ENCODE peak calls at places on chromosome 19, in four cellular contexts. One of them, this sample, is unnamed.

GRCh38 chr19:43525836-43526771 is 897 bp downstream of the ETHE1 start:
- DNase-seq in fibroblast of pulmonary artery: no peak
- DNase-seq in pancreas: no peak
- DNase-seq in type B pancreatic cell: no peak
- DNase-seq in this sample: peak

GRCh38 chr19:46635920-46636761 is at the start of gene GNG8:
- DNase-seq in fibroblast of pulmonary artery: no peak
- DNase-seq in pancreas: no peak
- DNase-seq in type B pancreatic cell: no peak
- DNase-seq in this sample: no peak

GRCh38 chr19:45809643-45810159 is 5.4 kb downstream of the RSPH6A start:
- DNase-seq in fibroblast of pulmonary artery: peak
- DNase-seq in pancreas: no peak
- DNase-seq in type B pancreatic cell: no peak
- DNase-seq in this sample: no peak

GRCh38 chr19:13012690-13013608 is 17.7 kb downstream of the NFIX start:
- DNase-seq in fibroblast of pulmonary artery: peak
- DNase-seq in pancreas: no peak
- DNase-seq in type B pancreatic cell: no peak
- DNase-seq in this sample: no peak

GRCh38 chr19:32317045-32317444 is 28.4 kb upstream of the ZNF507 start:
- DNase-seq in fibroblast of pulmonary artery: no peak
- DNase-seq in pancreas: no peak
- DNase-seq in type B pancreatic cell: no peak
- DNase-seq in this sample: no peak

GRCh38 chr19:16447015-16447384 is 24.8 kb downstream of the EPS15L1 start:
- DNase-seq in fibroblast of pulmonary artery: peak
- DNase-seq in pancreas: no peak
- DNase-seq in type B pancreatic cell: no peak
- DNase-seq in this sample: peak

GRCh38 chr19:28670894-28671293 is 542.1 kb downstream of the UQCRFS1 start:
- DNase-seq in fibroblast of pulmonary artery: no peak
- DNase-seq in pancreas: no peak
- DNase-seq in type B pancreatic cell: no peak
- DNase-seq in this sample: no peak

GRCh38 chr19:46791944-46792343 is 3.5 kb upstream of the SLC1A5 start:
- DNase-seq in fibroblast of pulmonary artery: no peak
- DNase-seq in pancreas: no peak
- DNase-seq in type B pancreatic cell: no peak
- DNase-seq in this sample: no peak

GRCh38 chr19:35816262-35816661 is 3.6 kb upstream of the PRODH2 start:
- DNase-seq in fibroblast of pulmonary artery: no peak
- DNase-seq in pancreas: no peak
- DNase-seq in type B pancreatic cell: no peak
- DNase-seq in this sample: no peak

GRCh38 chr19:56069642-56070041 is 51.5 kb downstream of the ZNF787 start:
- DNase-seq in fibroblast of pulmonary artery: no peak
- DNase-seq in pancreas: no peak
- DNase-seq in type B pancreatic cell: no peak
- DNase-seq in this sample: no peak

GRCh38 chr19:49400034-49400433 is 12.0 kb downstream of the KASH5 start:
- DNase-seq in fibroblast of pulmonary artery: no peak
- DNase-seq in pancreas: no peak
- DNase-seq in type B pancreatic cell: no peak
- DNase-seq in this sample: no peak

GRCh38 chr19:4057913-4058695 is 8.6 kb downstream of the ZBTB7A start:
- DNase-seq in fibroblast of pulmonary artery: peak
- DNase-seq in pancreas: peak
- DNase-seq in type B pancreatic cell: no peak
- DNase-seq in this sample: peak

GRCh38 chr19:19267305-19267704 is 5.8 kb downstream of the TM6SF2 start:
- DNase-seq in fibroblast of pulmonary artery: no peak
- DNase-seq in pancreas: no peak
- DNase-seq in type B pancreatic cell: no peak
- DNase-seq in this sample: no peak

GRCh38 chr19:43430142-43430710 is 15.5 kb downstream of the TEX101 start:
- DNase-seq in fibroblast of pulmonary artery: no peak
- DNase-seq in pancreas: no peak
- DNase-seq in type B pancreatic cell: no peak
- DNase-seq in this sample: no peak

GRCh38 chr19:8004723-8005513 is 523 bp downstream of the ELAVL1 start:
- DNase-seq in fibroblast of pulmonary artery: peak
- DNase-seq in pancreas: no peak
- DNase-seq in type B pancreatic cell: no peak
- DNase-seq in this sample: no peak

GRCh38 chr19:2312819-2313501 is 5.0 kb upstream of the LINGO3 start:
- DNase-seq in fibroblast of pulmonary artery: no peak
- DNase-seq in pancreas: no peak
- DNase-seq in type B pancreatic cell: peak
- DNase-seq in this sample: no peak

GRCh38 chr19:30719189-30719990 is 347.2 kb downstream of the ZNF536 start:
- DNase-seq in fibroblast of pulmonary artery: peak
- DNase-seq in pancreas: peak
- DNase-seq in type B pancreatic cell: no peak
- DNase-seq in this sample: no peak

GRCh38 chr19:14516746-14517438 is 1.3 kb downstream of the DNAJB1 start:
- DNase-seq in fibroblast of pulmonary artery: no peak
- DNase-seq in pancreas: no peak
- DNase-seq in type B pancreatic cell: no peak
- DNase-seq in this sample: no peak

GRCh38 chr19:8334458-8335342 is 8.4 kb downstream of the KANK3 start:
- DNase-seq in fibroblast of pulmonary artery: peak
- DNase-seq in pancreas: peak
- DNase-seq in type B pancreatic cell: peak
- DNase-seq in this sample: no peak

GRCh38 chr19:12946092-12946845 is 607 bp downstream of the RAD23A start:
- DNase-seq in fibroblast of pulmonary artery: peak
- DNase-seq in pancreas: peak
- DNase-seq in type B pancreatic cell: peak
- DNase-seq in this sample: peak

GRCh38 chr19:40265055-40265762 is 19.9 kb downstream of the AKT2 start:
- DNase-seq in fibroblast of pulmonary artery: no peak
- DNase-seq in pancreas: no peak
- DNase-seq in type B pancreatic cell: no peak
- DNase-seq in this sample: no peak

GRCh38 chr19:46639356-46640061 is 3.5 kb upstream of the GNG8 start:
- DNase-seq in fibroblast of pulmonary artery: peak
- DNase-seq in pancreas: no peak
- DNase-seq in type B pancreatic cell: peak
- DNase-seq in this sample: no peak

GRCh38 chr19:41323430-41324125 is 13.6 kb downstream of the CCDC97 start:
- DNase-seq in fibroblast of pulmonary artery: peak
- DNase-seq in pancreas: no peak
- DNase-seq in type B pancreatic cell: no peak
- DNase-seq in this sample: peak

GRCh38 chr19:30780032-30780431 is 407.8 kb downstream of the ZNF536 start:
- DNase-seq in fibroblast of pulmonary artery: no peak
- DNase-seq in pancreas: no peak
- DNase-seq in type B pancreatic cell: no peak
- DNase-seq in this sample: no peak

GRCh38 chr19:391726-392374 is 17.1 kb downstream of the C2CD4C start:
- DNase-seq in fibroblast of pulmonary artery: no peak
- DNase-seq in pancreas: no peak
- DNase-seq in type B pancreatic cell: no peak
- DNase-seq in this sample: no peak

GRCh38 chr19:55695511-55696290 is 20.7 kb downstream of the EPN1 start:
- DNase-seq in fibroblast of pulmonary artery: no peak
- DNase-seq in pancreas: no peak
- DNase-seq in type B pancreatic cell: no peak
- DNase-seq in this sample: no peak

GRCh38 chr19:14381689-14382474 is 638 bp downstream of the ADGRE5 start:
- DNase-seq in fibroblast of pulmonary artery: peak
- DNase-seq in pancreas: peak
- DNase-seq in type B pancreatic cell: no peak
- DNase-seq in this sample: no peak

GRCh38 chr19:14156122-14156521 is 19.7 kb upstream of the ASF1B start:
- DNase-seq in fibroblast of pulmonary artery: no peak
- DNase-seq in pancreas: no peak
- DNase-seq in type B pancreatic cell: no peak
- DNase-seq in this sample: no peak

GRCh38 chr19:48169585-48169973 is 565 bp downstream of the LIG1 start:
- DNase-seq in fibroblast of pulmonary artery: peak
- DNase-seq in pancreas: peak
- DNase-seq in type B pancreatic cell: peak
- DNase-seq in this sample: peak

GRCh38 chr19:9615828-9616227 is 5.2 kb downstream of the ZNF561 start:
- DNase-seq in fibroblast of pulmonary artery: no peak
- DNase-seq in pancreas: no peak
- DNase-seq in type B pancreatic cell: no peak
- DNase-seq in this sample: no peak

GRCh38 chr19:33373701-33374405 is at the start of gene CEBPG:
- DNase-seq in fibroblast of pulmonary artery: peak
- DNase-seq in pancreas: peak
- DNase-seq in type B pancreatic cell: peak
- DNase-seq in this sample: peak

This sample was measured in coronary artery.